ENCODE peak calls at places on chromosomes 13 and 19, in nine cellular contexts. K is A549, D is foreskin keratinocyte, B is activated T-cell treated with anti-CD3 and anti-CD28 coated beads for 1 hour, M is left ventricle myocardium inferior, E is neural crest cell, Y is head of caudate nucleus, O is endothelial cell, H is A172. V is an unnamed sample.

GRCh38 chr19:49004133-49004532 is 10.4 kb downstream of the RUVBL2 start:
- DNase-seq in E (no peak), O (no peak), K (no peak), H (no peak), B (no peak), Y (no peak), D (no peak), M (no peak), V (no peak)

GRCh38 chr13:81795710-81796109 is 1454.8 kb upstream of the SPRY2 start:
- DNase-seq in B (no peak), O (no peak), D (no peak), M (no peak), Y (no peak), K (no peak), E (no peak), H (no peak), V (no peak)

GRCh38 chr19:53037101-53038097 is 7.1 kb upstream of the ERVV-2 start:
- DNase-seq in E (peak), K (no peak), M (peak), D (no peak), O (peak), H (no peak), Y (peak), B (no peak), V (peak)

GRCh38 chr13:76845367-76845766 is 40.8 kb downstream of the KCTD12 start:
- DNase-seq in K (no peak), O (no peak), D (no peak), H (no peak), E (no peak), M (no peak), Y (no peak), B (no peak), V (no peak)

GRCh38 chr13:113361406-113361805 is 2.5 kb downstream of the GRTP1 start:
- DNase-seq in B (no peak), O (no peak), M (no peak), Y (no peak), K (no peak), D (no peak), E (no peak), H (no peak), V (no peak)

GRCh38 chr19:38251564-38252051 is 4.6 kb downstream of the PPP1R14A start:
- DNase-seq in B (no peak), M (peak), K (no peak), Y (no peak), O (no peak), E (no peak), H (no peak), D (peak), V (no peak)

GRCh38 chr13:104256701-104257100 is 1190.5 kb upstream of the SLC10A2 start:
- DNase-seq in E (no peak), D (no peak), H (no peak), O (no peak), Y (no peak), K (no peak), M (no peak), B (no peak), V (no peak)

GRCh38 chr19:48136547-48136946 is 25.9 kb upstream of the PLA2G4C start:
- DNase-seq in D (no peak), E (no peak), O (no peak), Y (no peak), M (no peak), B (no peak), K (no peak), H (no peak), V (no peak)

GRCh38 chr19:18894254-18895037 is 1.5 kb downstream of the CERS1 start:
- DNase-seq in M (no peak), Y (peak), O (no peak), K (peak), H (no peak), E (peak), D (no peak), B (no peak), V (no peak)

GRCh38 chr19:52601025-52601973 is 31.2 kb downstream of the ZNF701 start:
- DNase-seq in M (peak), B (peak), E (peak), Y (peak), K (no peak), H (peak), O (peak), D (peak), V (peak)

GRCh38 chr19:49428547-49429451 is 3.6 kb downstream of the GFY start:
- DNase-seq in Y (no peak), O (no peak), B (no peak), E (no peak), H (no peak), D (no peak), K (no peak), M (no peak), V (no peak)

GRCh38 chr19:44582581-44583265 is 30.6 kb upstream of the IGSF23 start:
- DNase-seq in H (no peak), B (no peak), K (peak), D (no peak), Y (no peak), O (peak), M (no peak), E (peak), V (no peak)

GRCh38 chr19:3448616-3449334 is 31.6 kb downstream of the SMIM24 start:
- DNase-seq in M (no peak), K (no peak), E (no peak), O (no peak), H (no peak), B (no peak), D (no peak), Y (no peak), V (no peak)

GRCh38 chr13:30030141-30030750 is 179.8 kb upstream of the UBL3 start:
- DNase-seq in O (no peak), D (no peak), E (no peak), K (no peak), Y (no peak), H (no peak), B (no peak), M (no peak), V (no peak)

GRCh38 chr19:1112254-1113208 is 8.7 kb downstream of the GPX4 start:
- DNase-seq in B (no peak), Y (no peak), D (no peak), M (no peak), H (no peak), E (no peak), K (no peak), O (peak), V (no peak)

GRCh38 chr19:13794388-13794751 is 873 bp upstream of the ZSWIM4 start:
- DNase-seq in Y (no peak), E (no peak), B (no peak), D (no peak), O (no peak), K (no peak), H (peak), M (peak), V (no peak)

GRCh38 chr19:49705919-49706318 is 15.0 kb downstream of the CPT1C start:
- DNase-seq in E (no peak), O (no peak), D (no peak), H (no peak), M (no peak), Y (no peak), K (no peak), B (no peak), V (no peak)

GRCh38 chr13:41458187-41458938 is 1.0 kb downstream of the RGCC start:
- DNase-seq in H (no peak), M (peak), O (peak), B (peak), E (peak), D (no peak), K (no peak), Y (peak), V (peak)

GRCh38 chr19:1616396-1616795 is 11.1 kb upstream of the UQCR11 start:
- DNase-seq in H (no peak), E (no peak), B (no peak), M (no peak), Y (no peak), O (no peak), D (no peak), K (no peak), V (no peak)

GRCh38 chr19:40269216-40269940 is 15.8 kb downstream of the AKT2 start:
- DNase-seq in Y (peak), H (no peak), K (no peak), M (no peak), B (no peak), D (no peak), E (no peak), O (no peak), V (no peak)

GRCh38 chr19:49836176-49837008 is 14.6 kb upstream of the PTOV1 start:
- DNase-seq in O (no peak), D (no peak), M (no peak), K (no peak), Y (no peak), E (no peak), B (no peak), H (no peak), V (no peak)

GRCh38 chr19:34184880-34185491 is 12.7 kb downstream of the LSM14A start:
- DNase-seq in Y (no peak), H (no peak), E (no peak), K (no peak), D (no peak), O (no peak), B (no peak), M (no peak), V (no peak)

GRCh38 chr13:31437975-31438374 is 238.2 kb downstream of the B3GLCT start:
- DNase-seq in Y (no peak), D (peak), O (no peak), B (no peak), K (no peak), M (no peak), E (no peak), H (no peak), V (no peak)

GRCh38 chr19:33460221-33460908 is 61.2 kb downstream of the PEPD start:
- DNase-seq in K (no peak), O (no peak), M (no peak), D (no peak), H (no peak), Y (no peak), B (no peak), E (no peak), V (no peak)

GRCh38 chr13:49933511-49933910 is 2.6 kb downstream of the SPRYD7 start:
- DNase-seq in Y (no peak), H (no peak), E (no peak), B (no peak), K (no peak), M (no peak), O (no peak), D (no peak), V (no peak)

GRCh38 chr19:49168421-49168820 is 10.8 kb downstream of the TRPM4 start:
- DNase-seq in K (no peak), E (no peak), H (no peak), D (no peak), O (no peak), M (no peak), B (no peak), Y (no peak), V (no peak)

GRCh38 chr19:38945562-38946228 is 15.0 kb downstream of the MRPS12 start:
- DNase-seq in B (no peak), E (no peak), K (no peak), D (no peak), Y (no peak), M (no peak), O (no peak), H (no peak), V (no peak)

GRCh38 chr19:17376935-17377600 is at the start of gene PLVAP:
- DNase-seq in O (peak), D (no peak), H (no peak), M (peak), B (no peak), K (no peak), Y (no peak), E (no peak), V (no peak)

V was measured in naive thymus-derived CD8-positive, alpha-beta T cell.